ENCODE peak calls at places on chromosomes 3 and 15, in nine cellular contexts. One of them, this sample, is unnamed.

GRCh38 chr3:94176886-94177285 is 114.0 kb downstream of the NSUN3 start:
- DNase-seq in endothelial cell: no peak
- DNase-seq in H54: no peak
- DNase-seq in ecto neural progenitor cell: no peak
- DNase-seq in activated T-cell treated with anti-CD3 and anti-CD28 coated beads for 4 hours: no peak
- DNase-seq in stimulated activated CD8-positive, alpha-beta memory T cell treated with anti-CD3 and anti-CD28 coated beads, Interleukin-4, amount 100 ng/mL, for 24 hours: no peak
- DNase-seq in ascending aorta: no peak
- DNase-seq in naive thymus-derived CD8-positive, alpha-beta T cell: no peak
- DNase-seq in OCI-LY7: no peak
- DNase-seq in this sample: no peak

GRCh38 chr3:141460097-141460704 is 26.6 kb upstream of the RASA2 start:
- DNase-seq in endothelial cell: peak
- DNase-seq in H54: peak
- DNase-seq in ecto neural progenitor cell: peak
- DNase-seq in activated T-cell treated with anti-CD3 and anti-CD28 coated beads for 4 hours: peak
- DNase-seq in stimulated activated CD8-positive, alpha-beta memory T cell treated with anti-CD3 and anti-CD28 coated beads, Interleukin-4, amount 100 ng/mL, for 24 hours: peak
- DNase-seq in ascending aorta: peak
- DNase-seq in naive thymus-derived CD8-positive, alpha-beta T cell: peak
- DNase-seq in OCI-LY7: peak
- DNase-seq in this sample: peak

GRCh38 chr3:124669470-124669869 is 60.8 kb upstream of the UMPS start:
- DNase-seq in endothelial cell: no peak
- DNase-seq in H54: peak
- DNase-seq in ecto neural progenitor cell: no peak
- DNase-seq in activated T-cell treated with anti-CD3 and anti-CD28 coated beads for 4 hours: no peak
- DNase-seq in stimulated activated CD8-positive, alpha-beta memory T cell treated with anti-CD3 and anti-CD28 coated beads, Interleukin-4, amount 100 ng/mL, for 24 hours: no peak
- DNase-seq in ascending aorta: no peak
- DNase-seq in naive thymus-derived CD8-positive, alpha-beta T cell: no peak
- DNase-seq in OCI-LY7: no peak
- DNase-seq in this sample: no peak

GRCh38 chr3:129556890-129557736 is 14.1 kb downstream of the H1-8 start:
- DNase-seq in endothelial cell: no peak
- DNase-seq in H54: no peak
- DNase-seq in ecto neural progenitor cell: no peak
- DNase-seq in activated T-cell treated with anti-CD3 and anti-CD28 coated beads for 4 hours: no peak
- DNase-seq in stimulated activated CD8-positive, alpha-beta memory T cell treated with anti-CD3 and anti-CD28 coated beads, Interleukin-4, amount 100 ng/mL, for 24 hours: no peak
- DNase-seq in ascending aorta: peak
- DNase-seq in naive thymus-derived CD8-positive, alpha-beta T cell: no peak
- DNase-seq in OCI-LY7: no peak
- DNase-seq in this sample: no peak

GRCh38 chr3:107208100-107208499 is 169.1 kb upstream of the CCDC54 start:
- DNase-seq in endothelial cell: no peak
- DNase-seq in H54: no peak
- DNase-seq in ecto neural progenitor cell: no peak
- DNase-seq in activated T-cell treated with anti-CD3 and anti-CD28 coated beads for 4 hours: no peak
- DNase-seq in stimulated activated CD8-positive, alpha-beta memory T cell treated with anti-CD3 and anti-CD28 coated beads, Interleukin-4, amount 100 ng/mL, for 24 hours: no peak
- DNase-seq in ascending aorta: no peak
- DNase-seq in naive thymus-derived CD8-positive, alpha-beta T cell: no peak
- DNase-seq in OCI-LY7: no peak
- DNase-seq in this sample: peak

GRCh38 chr3:155189478-155189877 is 104.0 kb downstream of the STRIT1 start:
- DNase-seq in endothelial cell: no peak
- DNase-seq in H54: no peak
- DNase-seq in ecto neural progenitor cell: no peak
- DNase-seq in activated T-cell treated with anti-CD3 and anti-CD28 coated beads for 4 hours: no peak
- DNase-seq in stimulated activated CD8-positive, alpha-beta memory T cell treated with anti-CD3 and anti-CD28 coated beads, Interleukin-4, amount 100 ng/mL, for 24 hours: no peak
- DNase-seq in ascending aorta: no peak
- DNase-seq in naive thymus-derived CD8-positive, alpha-beta T cell: no peak
- DNase-seq in OCI-LY7: no peak
- DNase-seq in this sample: no peak

GRCh38 chr3:16319307-16319706 is 54.3 kb downstream of the OXNAD1 start:
- DNase-seq in endothelial cell: peak
- DNase-seq in H54: peak
- DNase-seq in ecto neural progenitor cell: no peak
- DNase-seq in activated T-cell treated with anti-CD3 and anti-CD28 coated beads for 4 hours: peak
- DNase-seq in stimulated activated CD8-positive, alpha-beta memory T cell treated with anti-CD3 and anti-CD28 coated beads, Interleukin-4, amount 100 ng/mL, for 24 hours: peak
- DNase-seq in ascending aorta: no peak
- DNase-seq in naive thymus-derived CD8-positive, alpha-beta T cell: peak
- DNase-seq in OCI-LY7: peak
- DNase-seq in this sample: peak

GRCh38 chr3:100047455-100048141 is 66.7 kb downstream of the FILIP1L start:
- DNase-seq in endothelial cell: no peak
- DNase-seq in H54: peak
- DNase-seq in ecto neural progenitor cell: no peak
- DNase-seq in activated T-cell treated with anti-CD3 and anti-CD28 coated beads for 4 hours: no peak
- DNase-seq in stimulated activated CD8-positive, alpha-beta memory T cell treated with anti-CD3 and anti-CD28 coated beads, Interleukin-4, amount 100 ng/mL, for 24 hours: no peak
- DNase-seq in ascending aorta: no peak
- DNase-seq in naive thymus-derived CD8-positive, alpha-beta T cell: no peak
- DNase-seq in OCI-LY7: peak
- DNase-seq in this sample: peak

GRCh38 chr15:25691544-25692430 is 171.3 kb downstream of the ATP10A start:
- DNase-seq in endothelial cell: no peak
- DNase-seq in H54: no peak
- DNase-seq in ecto neural progenitor cell: no peak
- DNase-seq in activated T-cell treated with anti-CD3 and anti-CD28 coated beads for 4 hours: no peak
- DNase-seq in stimulated activated CD8-positive, alpha-beta memory T cell treated with anti-CD3 and anti-CD28 coated beads, Interleukin-4, amount 100 ng/mL, for 24 hours: no peak
- DNase-seq in ascending aorta: no peak
- DNase-seq in naive thymus-derived CD8-positive, alpha-beta T cell: no peak
- DNase-seq in OCI-LY7: peak
- DNase-seq in this sample: no peak

GRCh38 chr3:129064969-129065726 is 4.6 kb downstream of the GP9 start:
- DNase-seq in endothelial cell: no peak
- DNase-seq in H54: no peak
- DNase-seq in ecto neural progenitor cell: no peak
- DNase-seq in activated T-cell treated with anti-CD3 and anti-CD28 coated beads for 4 hours: no peak
- DNase-seq in stimulated activated CD8-positive, alpha-beta memory T cell treated with anti-CD3 and anti-CD28 coated beads, Interleukin-4, amount 100 ng/mL, for 24 hours: no peak
- DNase-seq in ascending aorta: no peak
- DNase-seq in naive thymus-derived CD8-positive, alpha-beta T cell: no peak
- DNase-seq in OCI-LY7: no peak
- DNase-seq in this sample: no peak

GRCh38 chr15:80423215-80423614 is 19.0 kb downstream of the ARNT2 start:
- DNase-seq in endothelial cell: no peak
- DNase-seq in H54: no peak
- DNase-seq in ecto neural progenitor cell: no peak
- DNase-seq in activated T-cell treated with anti-CD3 and anti-CD28 coated beads for 4 hours: no peak
- DNase-seq in stimulated activated CD8-positive, alpha-beta memory T cell treated with anti-CD3 and anti-CD28 coated beads, Interleukin-4, amount 100 ng/mL, for 24 hours: no peak
- DNase-seq in ascending aorta: no peak
- DNase-seq in naive thymus-derived CD8-positive, alpha-beta T cell: no peak
- DNase-seq in OCI-LY7: no peak
- DNase-seq in this sample: no peak

GRCh38 chr15:84099181-84099580 is 136.4 kb upstream of the GOLGA6L4 start:
- DNase-seq in endothelial cell: peak
- DNase-seq in H54: no peak
- DNase-seq in ecto neural progenitor cell: no peak
- DNase-seq in activated T-cell treated with anti-CD3 and anti-CD28 coated beads for 4 hours: no peak
- DNase-seq in stimulated activated CD8-positive, alpha-beta memory T cell treated with anti-CD3 and anti-CD28 coated beads, Interleukin-4, amount 100 ng/mL, for 24 hours: no peak
- DNase-seq in ascending aorta: no peak
- DNase-seq in naive thymus-derived CD8-positive, alpha-beta T cell: no peak
- DNase-seq in OCI-LY7: peak
- DNase-seq in this sample: no peak

GRCh38 chr3:13879102-13879945 is 547 bp downstream of the WNT7A start:
- DNase-seq in endothelial cell: peak
- DNase-seq in H54: no peak
- DNase-seq in ecto neural progenitor cell: peak
- DNase-seq in activated T-cell treated with anti-CD3 and anti-CD28 coated beads for 4 hours: no peak
- DNase-seq in stimulated activated CD8-positive, alpha-beta memory T cell treated with anti-CD3 and anti-CD28 coated beads, Interleukin-4, amount 100 ng/mL, for 24 hours: no peak
- DNase-seq in ascending aorta: no peak
- DNase-seq in naive thymus-derived CD8-positive, alpha-beta T cell: peak
- DNase-seq in OCI-LY7: no peak
- DNase-seq in this sample: no peak

GRCh38 chr3:141278196-141279073 is 46.8 kb downstream of the PXYLP1 start:
- DNase-seq in endothelial cell: no peak
- DNase-seq in H54: no peak
- DNase-seq in ecto neural progenitor cell: no peak
- DNase-seq in activated T-cell treated with anti-CD3 and anti-CD28 coated beads for 4 hours: no peak
- DNase-seq in stimulated activated CD8-positive, alpha-beta memory T cell treated with anti-CD3 and anti-CD28 coated beads, Interleukin-4, amount 100 ng/mL, for 24 hours: no peak
- DNase-seq in ascending aorta: no peak
- DNase-seq in naive thymus-derived CD8-positive, alpha-beta T cell: no peak
- DNase-seq in OCI-LY7: no peak
- DNase-seq in this sample: no peak

GRCh38 chr3:197297476-197298340 is 704 bp downstream of the DLG1 start:
- DNase-seq in endothelial cell: peak
- DNase-seq in H54: peak
- DNase-seq in ecto neural progenitor cell: peak
- DNase-seq in activated T-cell treated with anti-CD3 and anti-CD28 coated beads for 4 hours: peak
- DNase-seq in stimulated activated CD8-positive, alpha-beta memory T cell treated with anti-CD3 and anti-CD28 coated beads, Interleukin-4, amount 100 ng/mL, for 24 hours: peak
- DNase-seq in ascending aorta: peak
- DNase-seq in naive thymus-derived CD8-positive, alpha-beta T cell: peak
- DNase-seq in OCI-LY7: peak
- DNase-seq in this sample: peak

GRCh38 chr3:192917258-192917507 is 473 bp downstream of the MB21D2 start:
- DNase-seq in endothelial cell: peak
- DNase-seq in H54: no peak
- DNase-seq in ecto neural progenitor cell: no peak
- DNase-seq in activated T-cell treated with anti-CD3 and anti-CD28 coated beads for 4 hours: no peak
- DNase-seq in stimulated activated CD8-positive, alpha-beta memory T cell treated with anti-CD3 and anti-CD28 coated beads, Interleukin-4, amount 100 ng/mL, for 24 hours: no peak
- DNase-seq in ascending aorta: no peak
- DNase-seq in naive thymus-derived CD8-positive, alpha-beta T cell: peak
- DNase-seq in OCI-LY7: no peak
- DNase-seq in this sample: no peak

GRCh38 chr15:91873133-91873526 is 19.6 kb downstream of the SLCO3A1 start:
- DNase-seq in endothelial cell: no peak
- DNase-seq in H54: no peak
- DNase-seq in ecto neural progenitor cell: no peak
- DNase-seq in activated T-cell treated with anti-CD3 and anti-CD28 coated beads for 4 hours: no peak
- DNase-seq in stimulated activated CD8-positive, alpha-beta memory T cell treated with anti-CD3 and anti-CD28 coated beads, Interleukin-4, amount 100 ng/mL, for 24 hours: no peak
- DNase-seq in ascending aorta: no peak
- DNase-seq in naive thymus-derived CD8-positive, alpha-beta T cell: no peak
- DNase-seq in OCI-LY7: no peak
- DNase-seq in this sample: no peak

GRCh38 chr3:42023380-42023779 is 61.5 kb upstream of the ULK4 start:
- DNase-seq in endothelial cell: no peak
- DNase-seq in H54: no peak
- DNase-seq in ecto neural progenitor cell: no peak
- DNase-seq in activated T-cell treated with anti-CD3 and anti-CD28 coated beads for 4 hours: no peak
- DNase-seq in stimulated activated CD8-positive, alpha-beta memory T cell treated with anti-CD3 and anti-CD28 coated beads, Interleukin-4, amount 100 ng/mL, for 24 hours: peak
- DNase-seq in ascending aorta: no peak
- DNase-seq in naive thymus-derived CD8-positive, alpha-beta T cell: no peak
- DNase-seq in OCI-LY7: no peak
- DNase-seq in this sample: no peak

GRCh38 chr3:115254492-115255196 is 107.6 kb upstream of the ZBTB20 start:
- DNase-seq in endothelial cell: no peak
- DNase-seq in H54: no peak
- DNase-seq in ecto neural progenitor cell: peak
- DNase-seq in activated T-cell treated with anti-CD3 and anti-CD28 coated beads for 4 hours: no peak
- DNase-seq in stimulated activated CD8-positive, alpha-beta memory T cell treated with anti-CD3 and anti-CD28 coated beads, Interleukin-4, amount 100 ng/mL, for 24 hours: no peak
- DNase-seq in ascending aorta: no peak
- DNase-seq in naive thymus-derived CD8-positive, alpha-beta T cell: no peak
- DNase-seq in OCI-LY7: no peak
- DNase-seq in this sample: no peak

GRCh38 chr3:191070201-191070600 is 128.8 kb upstream of the OSTN start:
- DNase-seq in endothelial cell: no peak
- DNase-seq in H54: peak
- DNase-seq in ecto neural progenitor cell: no peak
- DNase-seq in activated T-cell treated with anti-CD3 and anti-CD28 coated beads for 4 hours: no peak
- DNase-seq in stimulated activated CD8-positive, alpha-beta memory T cell treated with anti-CD3 and anti-CD28 coated beads, Interleukin-4, amount 100 ng/mL, for 24 hours: no peak
- DNase-seq in ascending aorta: no peak
- DNase-seq in naive thymus-derived CD8-positive, alpha-beta T cell: no peak
- DNase-seq in OCI-LY7: no peak
- DNase-seq in this sample: no peak

GRCh38 chr3:39052613-39053012 is 797 bp downstream of the WDR48 start:
- DNase-seq in endothelial cell: no peak
- DNase-seq in H54: no peak
- DNase-seq in ecto neural progenitor cell: no peak
- DNase-seq in activated T-cell treated with anti-CD3 and anti-CD28 coated beads for 4 hours: no peak
- DNase-seq in stimulated activated CD8-positive, alpha-beta memory T cell treated with anti-CD3 and anti-CD28 coated beads, Interleukin-4, amount 100 ng/mL, for 24 hours: no peak
- DNase-seq in ascending aorta: no peak
- DNase-seq in naive thymus-derived CD8-positive, alpha-beta T cell: no peak
- DNase-seq in OCI-LY7: no peak
- DNase-seq in this sample: no peak

GRCh38 chr3:109559389-109559788 is 222.0 kb upstream of the DPPA4 start:
- DNase-seq in endothelial cell: no peak
- DNase-seq in H54: no peak
- DNase-seq in ecto neural progenitor cell: no peak
- DNase-seq in activated T-cell treated with anti-CD3 and anti-CD28 coated beads for 4 hours: no peak
- DNase-seq in stimulated activated CD8-positive, alpha-beta memory T cell treated with anti-CD3 and anti-CD28 coated beads, Interleukin-4, amount 100 ng/mL, for 24 hours: no peak
- DNase-seq in ascending aorta: no peak
- DNase-seq in naive thymus-derived CD8-positive, alpha-beta T cell: no peak
- DNase-seq in OCI-LY7: no peak
- DNase-seq in this sample: no peak

GRCh38 chr3:30342319-30343060 is 263.9 kb upstream of the TGFBR2 start:
- DNase-seq in endothelial cell: no peak
- DNase-seq in H54: no peak
- DNase-seq in ecto neural progenitor cell: no peak
- DNase-seq in activated T-cell treated with anti-CD3 and anti-CD28 coated beads for 4 hours: no peak
- DNase-seq in stimulated activated CD8-positive, alpha-beta memory T cell treated with anti-CD3 and anti-CD28 coated beads, Interleukin-4, amount 100 ng/mL, for 24 hours: no peak
- DNase-seq in ascending aorta: peak
- DNase-seq in naive thymus-derived CD8-positive, alpha-beta T cell: no peak
- DNase-seq in OCI-LY7: no peak
- DNase-seq in this sample: peak

GRCh38 chr3:49856181-49857005 is at the start of gene TRAIP:
- DNase-seq in endothelial cell: peak
- DNase-seq in H54: peak
- DNase-seq in ecto neural progenitor cell: peak
- DNase-seq in activated T-cell treated with anti-CD3 and anti-CD28 coated beads for 4 hours: peak
- DNase-seq in stimulated activated CD8-positive, alpha-beta memory T cell treated with anti-CD3 and anti-CD28 coated beads, Interleukin-4, amount 100 ng/mL, for 24 hours: peak
- DNase-seq in ascending aorta: peak
- DNase-seq in naive thymus-derived CD8-positive, alpha-beta T cell: peak
- DNase-seq in OCI-LY7: peak
- DNase-seq in this sample: peak

GRCh38 chr3:9721698-9722057 is 9.9 kb upstream of the BRPF1 start:
- DNase-seq in endothelial cell: no peak
- DNase-seq in H54: no peak
- DNase-seq in ecto neural progenitor cell: no peak
- DNase-seq in activated T-cell treated with anti-CD3 and anti-CD28 coated beads for 4 hours: no peak
- DNase-seq in stimulated activated CD8-positive, alpha-beta memory T cell treated with anti-CD3 and anti-CD28 coated beads, Interleukin-4, amount 100 ng/mL, for 24 hours: no peak
- DNase-seq in ascending aorta: no peak
- DNase-seq in naive thymus-derived CD8-positive, alpha-beta T cell: no peak
- DNase-seq in OCI-LY7: no peak
- DNase-seq in this sample: no peak

GRCh38 chr3:150407818-150408231 is 273 bp upstream of the TSC22D2 start:
- DNase-seq in endothelial cell: no peak
- DNase-seq in H54: no peak
- DNase-seq in ecto neural progenitor cell: no peak
- DNase-seq in activated T-cell treated with anti-CD3 and anti-CD28 coated beads for 4 hours: peak
- DNase-seq in stimulated activated CD8-positive, alpha-beta memory T cell treated with anti-CD3 and anti-CD28 coated beads, Interleukin-4, amount 100 ng/mL, for 24 hours: peak
- DNase-seq in ascending aorta: peak
- DNase-seq in naive thymus-derived CD8-positive, alpha-beta T cell: no peak
- DNase-seq in OCI-LY7: no peak
- DNase-seq in this sample: peak